ENCODE peak calls at places on chromosomes 7 and 10, in five cellular contexts. C is HFF-Myc, L is cardiac muscle cell, O is hepatocyte, X is NT2/D1. K is an unnamed sample.

GRCh38 chr7:131556055-131556911 is at the start of gene PODXL:
- DNase-seq in O (peak), X (no peak), C (no peak), L (peak), K (peak)

GRCh38 chr10:4914213-4914850 is 48.9 kb upstream of the AKR1C1 start:
- DNase-seq in L (no peak), C (no peak), O (no peak), X (no peak), K (no peak)

GRCh38 chr10:13023754-13024153 is 22.2 kb upstream of the CCDC3 start:
- DNase-seq in O (no peak), L (no peak), C (no peak), X (no peak), K (no peak)

GRCh38 chr10:95445223-95445836 is 115.8 kb downstream of the SORBS1 start:
- DNase-seq in X (no peak), C (peak), L (peak), O (peak), K (peak)

GRCh38 chr10:132360766-132361447 is 28.9 kb downstream of the LRRC27 start:
- DNase-seq in O (no peak), L (no peak), X (no peak), C (no peak), K (no peak)

GRCh38 chr10:112336556-112337201 is 37.2 kb upstream of the ACSL5 start:
- DNase-seq in C (no peak), X (no peak), O (no peak), L (no peak), K (no peak)

GRCh38 chr7:32587431-32587948 is 92.2 kb downstream of the AVL9 start:
- DNase-seq in L (peak), C (peak), O (no peak), X (no peak), K (no peak)

GRCh38 chr7:147411011-147411614 is 1179.5 kb upstream of the C7orf33 start:
- DNase-seq in C (no peak), O (no peak), X (no peak), L (peak), K (no peak)

GRCh38 chr10:93180402-93181040 is 106.8 kb downstream of the CYP26A1 start:
- DNase-seq in X (no peak), L (peak), O (no peak), C (peak), K (peak)

GRCh38 chr7:149285581-149285975 is 23.6 kb downstream of the ZNF783 start:
- DNase-seq in L (peak), O (no peak), X (no peak), C (no peak), K (no peak)

GRCh38 chr10:119602241-119603095 is 5.7 kb upstream of the TIAL1 start:
- DNase-seq in L (peak), X (no peak), C (no peak), O (no peak), K (no peak)

GRCh38 chr7:79340212-79340611 is 113.3 kb downstream of the MAGI2 start:
- DNase-seq in O (no peak), L (no peak), C (no peak), X (no peak), K (no peak)

GRCh38 chr7:38584443-38585210 is 46.5 kb downstream of the AMPH start:
- DNase-seq in X (no peak), O (no peak), C (peak), L (peak), K (no peak)

GRCh38 chr7:116802784-116803183 is 59.6 kb upstream of the CAPZA2 start:
- DNase-seq in O (peak), L (peak), X (no peak), C (peak), K (no peak)

GRCh38 chr10:96719205-96719604 is 1.1 kb downstream of the PIK3AP1 start:
- DNase-seq in C (no peak), O (peak), X (no peak), L (no peak), K (no peak)

GRCh38 chr7:100065452-100066186 is 15.9 kb downstream of the ZNF3 start:
- DNase-seq in O (peak), C (no peak), L (peak), X (no peak), K (no peak)

GRCh38 chr10:78852856-78853255 is 215.9 kb upstream of the ZMIZ1 start:
- DNase-seq in X (no peak), L (peak), C (no peak), O (no peak), K (peak)

GRCh38 chr7:143882611-143883078 is 19.3 kb downstream of the TCAF1 start:
- DNase-seq in L (peak), O (peak), X (no peak), C (no peak), K (peak)

GRCh38 chr10:26759008-26759407 is 61.5 kb downstream of the PDSS1 start:
- DNase-seq in X (no peak), O (no peak), C (no peak), L (no peak), K (no peak)

GRCh38 chr7:145031162-145031561 is 195.3 kb upstream of the TPK1 start:
- DNase-seq in X (no peak), L (no peak), O (no peak), C (no peak), K (no peak)

GRCh38 chr10:89217057-89217990 is 10.2 kb upstream of the CH25H start:
- DNase-seq in X (no peak), O (peak), L (peak), C (no peak), K (no peak)

GRCh38 chr7:6619961-6620360 is 4.6 kb downstream of the ZNF853 start:
- DNase-seq in L (no peak), O (no peak), C (no peak), X (no peak), K (no peak)

GRCh38 chr7:109939207-109939606 is 1151.7 kb upstream of the LRRN3 start:
- DNase-seq in L (no peak), O (no peak), X (peak), C (no peak), K (no peak)

GRCh38 chr7:107312418-107312817 is 143.6 kb downstream of the HBP1 start:
- DNase-seq in O (no peak), L (no peak), X (no peak), C (no peak), K (no peak)

GRCh38 chr10:77713506-77714280 is 76.1 kb upstream of the KCNMA1 start:
- DNase-seq in L (no peak), O (no peak), C (peak), X (no peak), K (no peak)

GRCh38 chr7:44518761-44519160 is 22.4 kb downstream of the NPC1L1 start:
- DNase-seq in X (no peak), C (no peak), O (no peak), L (no peak), K (no peak)

GRCh38 chr10:59900044-59900727 is 6.2 kb downstream of the CCDC6 start:
- DNase-seq in C (no peak), O (no peak), X (no peak), L (no peak), K (no peak)

GRCh38 chr10:103555321-103555649 is 61.8 kb downstream of the NEURL1 start:
- DNase-seq in L (no peak), X (no peak), O (no peak), C (no peak), K (no peak)
- H3K4me3 ChIP-seq in L (peak), X (no peak), O (peak), C (peak), K (no peak)

GRCh38 chr7:141511370-141512335 is 39.6 kb upstream of the AGK start:
- DNase-seq in C (peak), O (peak), L (no peak), X (no peak), K (no peak)
- H3K4me3 ChIP-seq in C (peak), O (no peak), L (peak), X (no peak), K (no peak)

GRCh38 chr10:71761541-71762113 is 11.7 kb downstream of the VSIR start:
- DNase-seq in C (no peak), X (no peak), L (no peak), O (no peak), K (no peak)
- H3K4me3 ChIP-seq in C (no peak), X (no peak), L (no peak), O (no peak), K (no peak)

GRCh38 chr7:91872928-91873327 is 7.6 kb downstream of the MTERF1 start:
- DNase-seq in O (no peak), C (no peak), X (no peak), L (no peak), K (no peak)
- H3K4me3 ChIP-seq in O (no peak), C (no peak), X (no peak), L (no peak), K (no peak)

GRCh38 chr10:28177944-28178637 is 124.8 kb downstream of the MPP7 start:
- DNase-seq in C (no peak), X (no peak), O (no peak), L (no peak), K (no peak)
- H3K4me3 ChIP-seq in C (no peak), X (no peak), O (no peak), L (no peak), K (no peak)

DNA sequence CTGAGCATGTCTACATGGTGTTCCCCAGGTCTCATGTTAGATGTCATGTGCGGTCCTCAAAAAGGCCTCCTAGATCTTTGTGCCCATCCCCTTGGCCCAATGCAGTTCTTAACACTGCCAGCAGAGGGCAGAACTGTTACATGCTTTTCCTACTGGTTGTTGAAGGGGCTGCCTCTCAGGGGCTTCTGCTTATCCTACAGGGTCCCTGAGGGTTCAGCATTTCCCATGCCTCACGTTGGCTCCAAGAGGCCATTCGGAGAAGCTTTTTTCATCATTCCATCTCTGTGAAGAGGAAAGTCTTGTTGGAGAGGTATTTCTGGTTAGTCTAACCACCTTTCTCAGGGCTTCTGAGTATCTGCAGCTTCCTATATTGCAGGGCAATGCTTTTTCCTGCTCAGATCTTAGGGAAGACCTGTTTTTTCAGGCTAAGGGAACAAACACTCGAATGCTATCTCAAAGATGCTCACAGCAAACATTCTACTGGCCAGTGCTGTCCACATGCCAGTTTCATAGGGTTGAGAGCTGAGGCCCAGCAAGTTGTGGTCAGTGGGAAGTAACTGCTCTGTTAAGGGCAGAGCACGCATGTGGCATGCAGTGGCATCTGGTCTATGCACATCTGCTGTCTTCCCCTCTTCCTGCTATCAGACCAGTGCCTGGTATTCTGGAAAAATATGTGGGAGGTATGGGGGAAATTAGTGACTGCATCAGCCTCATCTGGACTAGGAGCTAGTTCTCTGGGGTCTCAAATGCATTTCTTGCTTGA is 31.5 kb downstream of the MBL2 start:
- DNase-seq in L (peak), X (peak), C (no peak), O (peak), K (no peak)
- H3K4me3 ChIP-seq in L (no peak), X (no peak), C (no peak), O (no peak), K (no peak)

GRCh38 chr7:155908385-155908784 is 96.1 kb upstream of the SHH start:
- DNase-seq in X (no peak), O (no peak), C (no peak), L (no peak), K (no peak)
- H3K4me3 ChIP-seq in X (no peak), O (no peak), C (no peak), L (no peak), K (no peak)

DNA sequence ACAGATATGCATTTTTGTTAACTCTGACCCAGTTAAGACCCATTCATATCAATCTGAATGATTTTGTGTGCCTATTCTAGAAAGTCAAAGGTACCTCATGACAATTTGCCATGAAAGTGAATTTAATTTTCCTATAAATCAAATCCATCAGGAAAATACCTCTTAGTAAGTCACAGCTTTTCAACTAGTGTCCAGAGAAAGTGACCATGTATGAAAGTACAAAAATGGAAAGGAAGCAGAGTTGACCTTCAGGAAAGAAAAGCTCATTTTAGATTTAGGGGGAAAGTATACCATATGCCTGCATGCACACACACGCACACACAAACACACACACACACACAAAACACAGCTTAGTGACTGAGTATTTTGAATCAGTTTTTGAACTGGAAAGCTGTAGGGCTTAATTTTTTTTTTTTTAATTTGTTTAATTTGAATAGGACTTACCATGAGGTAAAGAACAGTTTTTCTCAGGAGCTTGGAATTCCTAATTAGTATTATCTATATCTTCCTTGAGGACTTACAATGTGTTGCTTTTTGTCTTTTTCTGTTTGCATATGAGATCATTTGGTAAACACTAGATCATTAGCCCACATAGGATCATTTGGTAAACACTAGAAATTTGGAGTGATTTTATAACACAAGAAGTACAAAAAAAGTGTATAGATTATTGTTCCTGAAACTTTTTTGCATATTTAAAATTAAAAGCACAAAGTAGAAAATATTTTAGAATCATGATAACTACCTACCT is 61.6 kb downstream of the ZNF277 start:
- DNase-seq in C (no peak), L (no peak), O (no peak), X (no peak), K (no peak)
- H3K4me3 ChIP-seq in C (no peak), L (no peak), O (no peak), X (no peak), K (no peak)

K was measured in lower leg skin.